ENCODE peak calls at places on chromosomes 4 and X, in eight cellular contexts. N, S, T, I, U, E, Q and Y are unnamed samples.

GRCh38 chr4:47031011-47031678 is at the start of gene GABRB1:
- DNase-seq in N (peak), I (peak), S (no peak), Q (peak), U (no peak), T (no peak), E (no peak), Y (peak)

GRCh38 chr4:106371166-106371565 is 2.6 kb upstream of the GIMD1 start:
- DNase-seq in S (no peak), E (no peak), T (no peak), N (no peak), U (no peak), I (no peak), Q (no peak), Y (no peak)

GRCh38 chr4:26105372-26105771 is 191.4 kb downstream of the SMIM20 start:
- DNase-seq in Q (no peak), U (no peak), I (no peak), S (no peak), T (no peak), E (no peak), N (no peak), Y (no peak)

GRCh38 chr4:42390622-42391355 is 6.5 kb upstream of the SHISA3 start:
- DNase-seq in I (no peak), S (no peak), E (no peak), Q (no peak), T (no peak), U (no peak), N (no peak), Y (no peak)

GRCh38 chr4:150960818-150961217 is 54.3 kb downstream of the LRBA start:
- DNase-seq in S (no peak), I (no peak), T (no peak), U (peak), N (no peak), E (peak), Q (no peak), Y (no peak)

GRCh38 chrX:109822861-109823260 is 89.8 kb upstream of the ACSL4 start:
- DNase-seq in T (no peak), Q (no peak), S (no peak), N (no peak), U (no peak), I (no peak), E (no peak), Y (no peak)

GRCh38 chr4:137065306-137065705 is 467.0 kb downstream of the PCDH18 start:
- DNase-seq in U (peak), N (no peak), E (no peak), S (no peak), T (no peak), Q (no peak), I (no peak), Y (no peak)

GRCh38 chrX:84186603-84187358 is 1.2 kb downstream of the RPS6KA6 start:
- DNase-seq in I (no peak), E (no peak), Q (no peak), S (no peak), U (peak), N (no peak), T (no peak), Y (no peak)

GRCh38 chr4:123046096-123046495 is 123.7 kb upstream of the NUDT6 start:
- DNase-seq in Q (no peak), T (no peak), S (no peak), I (no peak), N (no peak), U (no peak), E (no peak), Y (no peak)

GRCh38 chr4:27205994-27206393 is 345.4 kb downstream of the STIM2 start:
- DNase-seq in S (no peak), Q (no peak), E (no peak), I (no peak), N (no peak), U (no peak), T (no peak), Y (no peak)

GRCh38 chrX:72367524-72367923 is 61.8 kb upstream of the CITED1 start:
- DNase-seq in E (no peak), N (no peak), S (no peak), Q (no peak), U (no peak), I (no peak), T (no peak), Y (no peak)

GRCh38 chr4:140367738-140368137 is 5.7 kb upstream of the SCOC start:
- DNase-seq in Q (no peak), S (no peak), N (no peak), T (no peak), I (no peak), E (no peak), U (peak), Y (no peak)

GRCh38 chr4:143185253-143186107 is 763 bp downstream of the USP38 start:
- DNase-seq in U (no peak), N (no peak), Q (peak), I (peak), E (peak), T (peak), S (no peak), Y (peak)